ENCODE peak calls at places on chromosomes 16 and 17, in ten cellular contexts. U, A, B, H, W, E, Y, Q, V and K are unnamed samples.

GRCh38 chr17:63706346-63707102 is 6.6 kb upstream of the LIMD2 start:
- DNase-seq in V (no peak), W (no peak), B (no peak), U (no peak), Y (no peak), A (no peak), E (no peak), Q (no peak), H (no peak), K (no peak)

GRCh38 chr17:61532818-61533217 is 58.2 kb downstream of the NACA2 start:
- DNase-seq in V (no peak), E (no peak), A (no peak), H (no peak), Y (no peak), U (no peak), W (no peak), Q (no peak), B (no peak), K (no peak)

GRCh38 chr17:8474826-8475225 is 39.1 kb downstream of the NDEL1 start:
- DNase-seq in Y (no peak), V (no peak), A (no peak), W (no peak), Q (no peak), U (no peak), E (no peak), B (no peak), H (no peak), K (no peak)

GRCh38 chr16:19040400-19040799 is 27.0 kb upstream of the COQ7 start:
- DNase-seq in A (no peak), U (no peak), V (no peak), W (no peak), H (no peak), B (no peak), Y (no peak), Q (no peak), E (no peak), K (no peak)

GRCh38 chr16:88815901-88816589 is 4.3 kb upstream of the APRT start:
- DNase-seq in Y (peak), W (no peak), V (peak), B (no peak), A (no peak), Q (peak), E (peak), H (no peak), U (no peak), K (no peak)

GRCh38 chr16:28294201-28294600 is 1.9 kb downstream of the SBK1 start:
- DNase-seq in A (no peak), H (no peak), W (no peak), E (no peak), Q (no peak), Y (no peak), V (no peak), U (no peak), B (no peak), K (no peak)

GRCh38 chr16:89132194-89133005 is 38.7 kb downstream of the ACSF3 start:
- DNase-seq in U (no peak), A (no peak), V (no peak), H (no peak), Y (no peak), B (no peak), E (no peak), W (no peak), Q (no peak), K (no peak)

GRCh38 chr16:16991711-16992110 is 479.0 kb downstream of the XYLT1 start:
- DNase-seq in A (no peak), Y (no peak), B (no peak), H (no peak), W (no peak), E (no peak), Q (no peak), V (no peak), U (no peak), K (no peak)

GRCh38 chr17:39605492-39606433 is 2.0 kb downstream of the NEUROD2 start:
- DNase-seq in A (peak), E (no peak), B (peak), U (no peak), H (no peak), Q (no peak), W (peak), V (peak), Y (no peak), K (no peak)

GRCh38 chr17:79084291-79085153 is 9.9 kb downstream of the ENGASE start:
- DNase-seq in W (no peak), H (no peak), E (no peak), Q (peak), V (no peak), U (no peak), B (no peak), Y (no peak), A (no peak), K (no peak)

GRCh38 chr16:5428932-5429331 is 331.3 kb upstream of the EEF2KMT start:
- DNase-seq in A (peak), W (no peak), H (no peak), V (no peak), Y (peak), B (no peak), E (no peak), Q (no peak), U (no peak), K (no peak)

GRCh38 chr17:45177563-45177962 is 15.9 kb downstream of the HEXIM2 start:
- DNase-seq in B (no peak), W (no peak), A (no peak), V (no peak), Y (no peak), E (no peak), H (no peak), Q (no peak), U (no peak), K (no peak)

GRCh38 chr16:7364054-7364407 is 31.4 kb downstream of the RBFOX1 start:
- DNase-seq in H (no peak), B (no peak), E (no peak), U (no peak), V (no peak), A (no peak), Y (no peak), W (no peak), Q (no peak), K (no peak)

GRCh38 chr17:44578947-44579346 is 21.7 kb downstream of the FZD2 start:
- DNase-seq in V (no peak), Q (peak), B (no peak), H (no peak), U (no peak), Y (no peak), E (no peak), A (no peak), W (no peak), K (no peak)

GRCh38 chr16:71373073-71373472 is 14.6 kb downstream of the CALB2 start:
- DNase-seq in Y (peak), W (no peak), U (no peak), V (peak), A (peak), E (no peak), B (no peak), H (peak), Q (no peak), K (no peak)

GRCh38 chr16:67248401-67249177 is at the start of gene SLC9A5:
- DNase-seq in W (no peak), Y (no peak), U (no peak), V (no peak), Q (peak), E (peak), H (no peak), A (peak), B (no peak), K (no peak)

GRCh38 chr16:83351846-83352245 is 455.9 kb upstream of the HSBP1 start:
- DNase-seq in E (no peak), W (no peak), A (peak), B (no peak), V (no peak), U (no peak), Q (no peak), Y (no peak), H (peak), K (peak)

GRCh38 chr17:62658136-62658535 is 30.7 kb downstream of the MRC2 start:
- DNase-seq in A (no peak), Y (no peak), W (no peak), B (no peak), U (no peak), H (no peak), E (no peak), Q (no peak), V (no peak), K (no peak)

GRCh38 chr17:6041261-6041660 is 28.9 kb upstream of the WSCD1 start:
- DNase-seq in W (no peak), U (no peak), B (no peak), H (no peak), Y (no peak), A (no peak), Q (peak), V (no peak), E (no peak), K (no peak)

GRCh38 chr16:19755268-19755667 is 37.2 kb downstream of the IQCK start:
- DNase-seq in Q (no peak), U (no peak), W (no peak), E (no peak), A (no peak), Y (no peak), B (no peak), V (no peak), H (no peak), K (no peak)

GRCh38 chr16:50765246-50765645 is 23.4 kb downstream of the CYLD start:
- DNase-seq in W (no peak), V (no peak), U (no peak), Y (no peak), B (no peak), E (no peak), A (no peak), H (no peak), Q (no peak), K (no peak)

GRCh38 chr16:51638338-51639135 is 487.5 kb upstream of the SALL1 start:
- DNase-seq in Q (no peak), U (no peak), A (peak), E (no peak), V (no peak), B (peak), W (peak), Y (no peak), H (peak), K (no peak)

GRCh38 chr17:58311429-58311894 is 17.1 kb downstream of the TSPOAP1 start:
- DNase-seq in Q (no peak), Y (no peak), U (no peak), E (no peak), B (no peak), W (no peak), H (no peak), V (no peak), A (no peak), K (no peak)

GRCh38 chr16:56812884-56813283 is 52.1 kb upstream of the SLC12A3 start:
- DNase-seq in A (peak), U (no peak), Y (no peak), E (no peak), Q (no peak), W (peak), V (peak), H (peak), B (peak), K (no peak)

GRCh38 chr16:3457434-3458252 is 14.2 kb downstream of the NAA60 start:
- DNase-seq in W (peak), E (peak), V (peak), B (peak), Y (peak), H (peak), Q (peak), A (peak), U (no peak), K (no peak)
- TF ChIP-seq CTCF in W (peak), E (no peak), V (peak), B (no peak), Y (peak), H (peak), Q (peak), A (peak), U (peak), K (peak)

GRCh38 chr17:76124582-76125390 is 16.3 kb downstream of the FOXJ1 start:
- DNase-seq in A (no peak), B (no peak), U (no peak), Y (no peak), Q (no peak), W (no peak), E (no peak), V (peak), H (peak), K (no peak)
- TF ChIP-seq CTCF in A (peak), B (peak), U (peak), Y (no peak), Q (no peak), W (peak), E (no peak), V (no peak), H (peak), K (peak)

DNA sequence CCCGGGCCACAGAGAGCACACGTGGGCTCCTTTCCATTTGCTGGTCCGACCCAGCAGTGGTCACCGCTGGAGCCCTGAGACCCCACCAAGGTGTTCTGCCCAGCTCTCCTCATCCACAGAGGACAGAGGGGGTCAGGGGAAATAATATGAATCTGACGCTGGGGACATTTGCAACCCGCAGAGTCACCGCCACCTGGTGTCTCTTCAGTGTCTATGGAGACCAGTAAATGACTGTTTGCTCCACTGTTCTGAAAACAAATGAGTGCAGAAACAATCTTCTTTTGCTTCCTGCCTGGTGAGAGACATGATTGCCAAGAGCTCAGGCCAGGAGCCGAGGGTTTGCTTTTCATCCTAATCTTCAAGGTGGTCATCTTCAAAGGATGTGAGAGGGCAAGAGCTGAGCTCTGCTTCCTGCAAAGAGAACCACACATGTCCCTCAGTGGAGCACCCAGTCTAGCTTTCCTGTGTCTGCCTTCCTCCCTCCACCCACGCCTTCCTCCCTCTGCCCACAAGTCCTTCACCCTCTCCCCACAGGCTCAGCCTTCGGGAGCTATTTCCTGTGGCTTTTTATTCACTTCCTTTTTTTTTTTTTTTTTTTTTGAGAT is 14.7 kb upstream of the KLHDC4 start:
- DNase-seq in U (no peak), Y (peak), W (peak), Q (no peak), H (peak), E (no peak), A (peak), V (no peak), B (peak), K (no peak)
- TF ChIP-seq CTCF in U (no peak), Y (no peak), W (no peak), Q (no peak), H (no peak), E (no peak), A (no peak), V (no peak), B (no peak), K (no peak)

GRCh38 chr17:77266891-77267341 is 126.1 kb downstream of the SEC14L1 start:
- DNase-seq in H (no peak), W (peak), E (no peak), B (no peak), A (no peak), V (no peak), Y (no peak), U (no peak), Q (no peak), K (no peak)
- TF ChIP-seq CTCF in H (peak), W (peak), E (no peak), B (no peak), A (no peak), V (peak), Y (no peak), U (peak), Q (no peak), K (peak)

DNA sequence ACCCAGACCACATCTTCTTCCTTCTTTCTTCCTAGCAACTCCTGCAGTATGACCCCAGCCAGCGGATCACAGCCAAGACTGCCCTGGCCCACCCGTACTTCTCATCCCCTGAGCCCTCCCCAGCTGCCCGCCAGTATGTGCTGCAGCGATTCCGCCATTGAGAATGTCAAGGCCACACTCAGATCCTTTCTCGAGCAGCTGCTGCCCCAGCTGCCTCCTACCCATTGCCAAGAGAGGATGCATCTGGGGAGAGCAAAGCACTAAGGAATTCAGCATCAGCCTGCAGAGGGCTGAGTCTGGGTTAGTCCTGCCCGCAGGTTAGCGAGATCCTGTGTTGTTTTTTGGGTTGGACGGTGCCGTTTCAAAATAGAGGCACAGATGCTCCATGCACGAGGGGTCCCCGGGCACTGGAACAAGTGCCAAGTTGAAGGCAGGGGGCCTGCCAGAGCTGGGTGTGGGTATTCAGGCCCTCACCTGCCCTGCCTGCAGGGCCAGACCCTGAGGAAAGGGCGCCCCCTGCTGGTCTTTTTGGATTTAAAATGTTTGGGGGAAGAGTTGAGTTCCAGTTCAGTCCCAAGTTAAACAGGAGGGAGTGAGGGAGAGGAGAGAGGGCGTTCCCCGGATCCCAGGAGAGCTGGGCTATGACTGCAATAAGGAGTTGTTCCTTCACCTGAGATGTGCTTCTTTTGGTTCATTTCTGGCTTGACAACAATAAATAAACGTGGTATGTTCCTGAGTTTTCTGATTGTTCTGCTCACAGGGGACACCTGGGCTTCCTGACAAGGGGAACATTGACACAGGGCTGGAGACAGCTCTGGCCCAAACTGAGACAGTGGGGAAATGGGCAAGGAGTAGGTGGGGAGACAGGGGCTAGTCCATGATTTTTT is 4.9 kb downstream of the CDK3 start:
- DNase-seq in E (peak), B (peak), A (peak), W (peak), Q (peak), U (no peak), Y (peak), H (peak), V (peak), K (no peak)
- TF ChIP-seq CTCF in E (peak), B (peak), A (peak), W (peak), Q (peak), U (peak), Y (peak), H (peak), V (peak), K (peak)